ENCODE peak calls at places on chromosomes 7 and 10, in five cellular contexts. Y is right cardiac atrium, I is GM12865, L is nephron progenitor cell, M is HEK293T. G is an unnamed sample.

GRCh38 chr7:4416436-4417092 is 265.5 kb upstream of the FOXK1 start:
- DNase-seq in M (peak; percentile 42), Y (no peak), L (no peak), I (no peak), G (peak; percentile 20)

GRCh38 chr7:84714765-84715164 is 472.1 kb downstream of the SEMA3D start:
- DNase-seq in L (no peak), Y (no peak), M (peak; percentile 12), I (no peak), G (no peak)

GRCh38 chr7:101782886-101783285 is 34.5 kb upstream of the CUX1 start:
- DNase-seq in I (no peak), Y (no peak), L (no peak), M (no peak), G (no peak)

GRCh38 chr10:68333452-68333851 is 724 bp upstream of the PBLD start:
- DNase-seq in I (no peak), M (no peak), Y (no peak), L (no peak), G (no peak)

GRCh38 chr7:20417675-20418382 is 87.1 kb downstream of the ITGB8 start:
- DNase-seq in I (no peak), M (no peak), L (no peak), Y (no peak), G (no peak)

GRCh38 chr10:48472670-48473069 is 132.2 kb downstream of the ARHGAP22 start:
- DNase-seq in I (no peak), Y (no peak), L (no peak), M (no peak), G (no peak)

GRCh38 chr7:149855368-149856305 is 17.5 kb downstream of the ZNF862 start:
- DNase-seq in Y (no peak), M (peak; percentile 61), L (no peak), I (no peak), G (peak; percentile 78)

GRCh38 chr7:11810043-11810625 is 21.9 kb downstream of the THSD7A start:
- DNase-seq in I (no peak), Y (no peak), L (no peak), M (no peak), G (no peak)

GRCh38 chr7:150992833-150993302 is 2.1 kb downstream of the NOS3 start:
- DNase-seq in Y (peak; percentile 83), M (peak; percentile 80), I (peak; percentile 29), L (peak; percentile 76), G (peak; percentile 83)

GRCh38 chr10:110069502-110069982 is 61.8 kb downstream of the ADD3 start:
- DNase-seq in Y (no peak), M (no peak), I (peak; percentile 80), L (no peak), G (no peak)

GRCh38 chr10:32237644-32238345 is 109.2 kb downstream of the EPC1 start:
- DNase-seq in L (no peak), Y (no peak), I (no peak), M (no peak), G (no peak)

GRCh38 chr10:6912424-6912823 is 332.3 kb upstream of the PRKCQ start:
- DNase-seq in M (no peak), I (no peak), L (no peak), Y (no peak), G (no peak)

GRCh38 chr7:37430644-37431043 is 18.0 kb downstream of the ELMO1 start:
- DNase-seq in L (no peak), I (no peak), M (no peak), Y (no peak), G (no peak)

GRCh38 chr7:134865001-134865845 is 85.8 kb downstream of the CALD1 start:
- DNase-seq in I (peak; percentile 48), L (no peak), M (no peak), Y (no peak), G (no peak)

GRCh38 chr7:44912775-44913347 is 27.5 kb upstream of the PURB start:
- DNase-seq in I (no peak), M (no peak), Y (no peak), L (no peak), G (peak; percentile 16)

GRCh38 chr7:7157177-7157886 is 25.0 kb upstream of the C1GALT1 start:
- DNase-seq in I (peak; percentile 85), L (no peak), M (no peak), Y (no peak), G (no peak)